ENCODE peak calls at places on chromosome 13, in four cellular contexts. M is SK-N-SH, W is WTC11, T is K562. U is an unnamed sample.

GRCh38 chr13:104809483-104809882 is 1726.0 kb downstream of the EFNB2 start:
- DNase-seq in M (no peak), W (no peak), T (no peak), U (no peak)

GRCh38 chr13:25844559-25845434 is 207.0 kb downstream of the SHISA2 start:
- DNase-seq in M (no peak), W (no peak), T (no peak), U (no peak)

GRCh38 chr13:100203696-100204367 is 114.9 kb downstream of the PCCA start:
- DNase-seq in M (no peak), W (no peak), T (no peak), U (no peak)

GRCh38 chr13:48491423-48492122 is 41.3 kb downstream of the RCBTB2 start:
- DNase-seq in M (no peak), W (no peak), T (no peak), U (no peak)

GRCh38 chr13:101708115-101708514 is 255.6 kb downstream of the ITGBL1 start:
- DNase-seq in M (no peak), W (no peak), T (no peak), U (no peak)

GRCh38 chr13:32650705-32651311 is 64.6 kb downstream of the PDS5B start:
- DNase-seq in M (peak), W (peak), T (peak), U (peak)

GRCh38 chr13:72527333-72527732 is 200.1 kb downstream of the MZT1 start:
- DNase-seq in M (no peak), W (no peak), T (no peak), U (no peak)

GRCh38 chr13:100512422-100512821 is 76.2 kb downstream of the GGACT start:
- DNase-seq in M (no peak), W (no peak), T (no peak), U (no peak)

GRCh38 chr13:68588623-68589022 is 1358.5 kb upstream of the PCDH9 start:
- DNase-seq in M (no peak), W (no peak), T (peak), U (peak)

GRCh38 chr13:101297794-101298193 is 118.5 kb downstream of the NALCN start:
- DNase-seq in M (no peak), W (no peak), T (no peak), U (no peak)

GRCh38 chr13:69619651-69620050 is 488.0 kb upstream of the ATXN8OS start:
- DNase-seq in M (no peak), W (no peak), T (no peak), U (no peak)

GRCh38 chr13:74424455-74424854 is 290.3 kb upstream of the KLF12 start:
- DNase-seq in M (no peak), W (no peak), T (no peak), U (no peak)

GRCh38 chr13:111210488-111210887 is 95.4 kb downstream of the ARHGEF7 start:
- DNase-seq in M (no peak), W (no peak), T (no peak), U (no peak)

GRCh38 chr13:104327217-104327616 is 1261.0 kb upstream of the SLC10A2 start:
- DNase-seq in M (no peak), W (no peak), T (no peak), U (no peak)

GRCh38 chr13:48949566-48950506 is 25.9 kb upstream of the FNDC3A start:
- DNase-seq in M (peak), W (no peak), T (no peak), U (no peak)

GRCh38 chr13:74868044-74868443 is 613.9 kb downstream of the TBC1D4 start:
- DNase-seq in M (no peak), W (no peak), T (no peak), U (no peak)

GRCh38 chr13:58712191-58712590 is 1080.6 kb downstream of the PCDH17 start:
- DNase-seq in M (no peak), W (peak), T (no peak), U (no peak)

GRCh38 chr13:52862358-52863206 is 14.1 kb upstream of the PCDH8 start:
- DNase-seq in M (peak), W (peak), T (peak), U (no peak)

GRCh38 chr13:24822640-24823039 is 58.7 kb downstream of the RNF17 start:
- DNase-seq in M (no peak), W (no peak), T (no peak), U (peak)

GRCh38 chr13:23754506-23754905 is 134.7 kb downstream of the MIPEP start:
- DNase-seq in M (no peak), W (no peak), T (no peak), U (no peak)

GRCh38 chr13:66359393-66359792 is 870.7 kb downstream of the PCDH9 start:
- DNase-seq in M (no peak), W (no peak), T (no peak), U (no peak)

GRCh38 chr13:30165791-30166190 is 141.6 kb downstream of the KATNAL1 start:
- DNase-seq in M (no peak), W (no peak), T (no peak), U (no peak)

GRCh38 chr13:92807343-92807742 is 419.3 kb upstream of the GPC6 start:
- DNase-seq in M (no peak), W (no peak), T (no peak), U (no peak)

GRCh38 chr13:48158915-48159314 is 64.0 kb upstream of the MED4 start:
- DNase-seq in M (no peak), W (no peak), T (no peak), U (no peak)

GRCh38 chr13:73136776-73137175 is 78.0 kb downstream of the KLF5 start:
- DNase-seq in M (no peak), W (no peak), T (no peak), U (no peak)

GRCh38 chr13:52850396-52851152 is 2.1 kb upstream of the PCDH8 start:
- DNase-seq in M (peak), W (peak), T (peak), U (no peak)

GRCh38 chr13:33665776-33666175 is 152.2 kb upstream of the RFC3 start:
- DNase-seq in M (no peak), W (no peak), T (no peak), U (no peak)

GRCh38 chr13:30305456-30305855 is 1.9 kb downstream of the KATNAL1 start:
- DNase-seq in M (no peak), W (no peak), T (no peak), U (no peak)

GRCh38 chr13:23963184-23963931 is 66.1 kb upstream of the C1QTNF9B start:
- DNase-seq in M (no peak), W (no peak), T (no peak), U (no peak)

GRCh38 chr13:31209172-31209818 is 9.5 kb downstream of the B3GLCT start:
- DNase-seq in M (peak), W (no peak), T (no peak), U (no peak)

GRCh38 chr13:62767473-62767872 is 1351.8 kb upstream of the PCDH20 start:
- DNase-seq in M (no peak), W (no peak), T (no peak), U (no peak)

GRCh38 chr13:60019119-60019993 is 144.4 kb downstream of the DIAPH3 start:
- DNase-seq in M (no peak), W (no peak), T (no peak), U (peak)

GRCh38 chr13:42211704-42212103 is 60.2 kb upstream of the AKAP11 start:
- DNase-seq in M (no peak), W (no peak), T (no peak), U (no peak)

GRCh38 chr13:91381371-91381770 is 17.1 kb upstream of the GPC5 start:
- DNase-seq in M (peak), W (no peak), T (peak), U (no peak)

DNA sequence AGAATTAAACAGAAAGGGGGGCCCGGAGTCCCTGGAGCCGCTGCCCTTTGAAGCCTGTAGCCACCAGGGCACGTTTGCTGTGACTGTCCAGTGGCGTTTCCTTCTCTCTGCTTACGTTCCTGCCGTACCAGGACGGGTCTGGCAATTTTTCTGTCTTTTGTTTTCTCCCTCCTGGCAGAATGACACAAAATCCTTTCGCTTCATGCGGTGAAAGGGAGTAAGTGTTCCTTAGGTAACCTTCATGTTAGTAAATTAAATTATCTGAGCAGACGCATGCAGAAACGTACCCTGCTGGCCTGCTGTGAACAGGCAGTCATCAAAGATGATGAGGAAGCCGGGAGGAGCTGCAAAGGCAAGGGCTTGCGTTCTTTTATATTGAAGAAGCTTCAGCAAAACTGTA is 299.3 kb upstream of the ARGLU1 start:
- DNase-seq in M (peak), W (no peak), T (no peak), U (no peak)
- TF ChIP-seq USF1 in M (no peak), W (no peak), T (no peak), U (no peak)

GRCh38 chr13:99200433-99201167 is at the start of gene UBAC2:
- DNase-seq in M (peak), W (peak), T (peak), U (peak)

GRCh38 chr13:99196466-99197256 is 4.0 kb upstream of the UBAC2 start:
- DNase-seq in M (no peak), W (no peak), T (no peak), U (no peak)

GRCh38 chr13:99197257-99197651 is 3.4 kb upstream of the UBAC2 start:
- DNase-seq in M (no peak), W (no peak), T (no peak), U (no peak)

GRCh38 chr13:99198630-99199029 is 2.0 kb upstream of the UBAC2 start:
- DNase-seq in M (no peak), W (no peak), T (no peak), U (no peak)

GRCh38 chr13:99199541-99200432 is 867 bp upstream of the UBAC2 start:
- DNase-seq in M (no peak), W (no peak), T (no peak), U (no peak)
- TF ChIP-seq USF1 in M (no peak), W (no peak), T (no peak), U (no peak)

GRCh38 chr13:45678282-45678681 is 23.8 kb upstream of the CBY2 start:
- DNase-seq in M (no peak), W (no peak), T (no peak), U (no peak)

GRCh38 chr13:45670481-45670880 is 31.6 kb upstream of the CBY2 start:
- DNase-seq in M (no peak), W (no peak), T (no peak), U (no peak)

DNA sequence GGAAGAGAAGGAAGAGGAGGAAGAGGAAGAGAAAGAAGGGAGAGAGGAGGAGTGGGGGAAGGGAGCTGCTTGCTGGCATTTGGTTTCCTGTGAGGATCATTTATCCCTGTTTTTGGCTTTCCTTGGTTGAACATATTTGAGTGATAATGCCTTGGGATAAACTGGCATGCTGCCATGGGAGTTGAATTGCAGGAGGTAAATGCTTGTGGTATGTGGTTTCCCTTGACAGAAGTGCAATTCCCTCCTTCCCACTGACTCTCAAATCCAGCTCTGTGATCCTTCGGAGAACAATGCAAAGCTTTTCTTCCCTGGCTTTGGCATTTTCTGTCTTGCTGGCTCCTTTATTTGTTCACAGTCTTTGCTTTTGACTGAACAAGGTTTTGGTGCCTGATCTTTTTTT is 27.2 kb upstream of the CBY2 start:
- DNase-seq in M (peak), W (no peak), T (no peak), U (no peak)
- TF ChIP-seq USF1 in M (no peak), W (no peak), T (no peak), U (no peak)

DNA sequence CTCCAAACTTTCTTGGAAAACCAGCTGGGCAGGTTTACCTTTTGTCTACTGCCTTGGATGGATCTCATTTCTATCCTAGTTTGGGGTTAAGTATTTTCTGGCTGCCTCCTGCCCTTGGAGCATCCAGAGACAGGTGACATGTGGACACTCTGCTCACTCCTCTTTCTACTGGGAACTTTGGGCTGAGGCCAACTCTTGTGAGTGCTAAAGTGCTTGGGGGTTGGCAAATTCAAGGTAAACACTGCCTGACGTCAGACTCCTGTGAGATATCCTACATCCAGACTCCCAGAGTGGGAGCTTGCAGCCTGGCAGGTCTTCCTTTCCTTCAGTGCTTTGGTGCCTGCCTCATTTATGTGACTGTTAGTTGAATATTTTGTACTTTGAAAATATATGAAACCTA is 388.1 kb downstream of the KCNRG start:
- DNase-seq in M (no peak), W (no peak), T (no peak), U (no peak)
- TF ChIP-seq USF1 in M (no peak), W (no peak), T (no peak), U (no peak)

DNA sequence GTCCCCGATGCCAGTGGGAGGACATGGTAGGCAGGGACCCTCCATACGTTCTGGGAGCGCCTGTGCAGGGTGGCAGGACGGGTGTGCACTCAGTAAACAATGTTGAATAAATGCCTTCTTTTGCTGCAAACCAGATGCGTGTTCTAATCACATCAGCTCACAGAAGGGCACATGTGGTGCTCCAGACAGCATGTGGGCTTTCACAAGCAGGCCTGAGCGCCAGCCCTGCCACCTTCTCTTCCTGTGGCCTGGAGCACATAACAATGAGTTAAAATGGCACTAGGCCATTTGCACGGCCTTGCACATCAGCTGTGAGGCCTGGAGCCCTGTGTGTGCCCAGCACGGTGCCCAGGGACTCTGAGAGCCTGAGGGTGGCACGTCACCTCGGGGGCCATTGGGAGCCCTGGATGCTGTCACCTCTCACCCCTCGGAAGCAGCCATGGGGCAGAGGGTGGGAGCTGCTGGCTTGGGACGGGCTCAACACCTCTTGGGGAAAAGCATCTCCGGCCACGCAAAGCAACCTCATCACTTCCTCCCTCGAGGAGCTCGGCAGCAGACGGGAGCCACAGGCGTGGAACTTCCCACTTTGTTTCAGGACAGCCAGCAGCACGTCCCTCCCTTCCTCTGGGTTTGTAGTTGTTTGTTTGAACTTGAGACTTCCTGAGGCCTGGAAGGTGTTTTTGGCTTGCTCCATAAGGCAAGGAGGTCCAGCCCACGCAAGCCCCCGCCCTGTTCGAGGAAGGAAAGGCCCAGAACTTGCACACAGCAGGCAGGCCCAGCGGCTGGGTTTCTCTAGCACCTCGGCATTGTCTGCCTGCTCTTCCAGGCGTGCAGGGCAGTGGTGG is 9.8 kb downstream of the MCF2L start:
- DNase-seq in M (peak), W (no peak), T (no peak), U (no peak)
- TF ChIP-seq USF1 in M (no peak), W (no peak), T (no peak), U (no peak)

GRCh38 chr13:28755546-28755870 is 36.7 kb upstream of the SLC46A3 start:
- DNase-seq in M (no peak), W (no peak), T (no peak), U (no peak)
- TF ChIP-seq USF1 in M (no peak), W (no peak), T (no peak), U (no peak)

DNA sequence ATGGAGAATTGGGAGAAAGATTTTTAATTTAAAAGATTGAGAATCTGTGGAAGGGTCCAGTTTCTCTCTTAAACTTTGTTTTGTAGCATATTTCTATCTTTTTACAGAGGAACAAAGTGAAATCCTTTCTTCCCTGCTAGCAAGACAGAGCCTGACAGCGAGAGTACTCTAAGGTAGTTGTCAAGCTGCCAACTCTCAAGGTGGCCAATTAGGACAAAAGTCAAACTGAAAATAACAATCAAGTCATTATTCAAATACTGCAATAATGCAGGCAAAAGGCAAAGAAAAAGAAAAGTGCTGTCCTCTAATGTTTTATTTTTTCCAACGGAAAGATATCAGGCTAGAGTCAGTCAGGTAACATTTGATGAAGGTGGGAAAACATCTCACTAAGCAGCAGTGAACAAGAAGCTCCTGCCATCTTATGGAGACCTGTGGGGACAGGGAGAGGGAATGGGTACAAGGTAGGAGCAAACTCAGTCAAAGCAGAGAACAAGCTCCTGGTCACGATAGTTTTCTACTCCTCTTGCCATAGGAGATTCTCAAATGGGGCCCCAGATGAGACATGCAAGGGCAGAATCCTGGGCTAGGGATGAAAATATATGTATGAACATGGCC is 801.9 kb upstream of the SLITRK1 start:
- DNase-seq in M (no peak), W (no peak), T (no peak), U (no peak)
- TF ChIP-seq USF1 in M (no peak), W (no peak), T (no peak), U (no peak)

GRCh38 chr13:80312967-80313366 is 28.0 kb downstream of the SPRY2 start:
- DNase-seq in M (no peak), W (no peak), T (no peak), U (no peak)

GRCh38 chr13:80309926-80310325 is 31.0 kb downstream of the SPRY2 start:
- DNase-seq in M (no peak), W (no peak), T (no peak), U (no peak)

GRCh38 chr13:80314711-80315505 is 26.0 kb downstream of the SPRY2 start:
- DNase-seq in M (no peak), W (no peak), T (no peak), U (no peak)

GRCh38 chr13:80312012-80312704 is 28.8 kb downstream of the SPRY2 start:
- DNase-seq in M (no peak), W (no peak), T (no peak), U (no peak)

DNA sequence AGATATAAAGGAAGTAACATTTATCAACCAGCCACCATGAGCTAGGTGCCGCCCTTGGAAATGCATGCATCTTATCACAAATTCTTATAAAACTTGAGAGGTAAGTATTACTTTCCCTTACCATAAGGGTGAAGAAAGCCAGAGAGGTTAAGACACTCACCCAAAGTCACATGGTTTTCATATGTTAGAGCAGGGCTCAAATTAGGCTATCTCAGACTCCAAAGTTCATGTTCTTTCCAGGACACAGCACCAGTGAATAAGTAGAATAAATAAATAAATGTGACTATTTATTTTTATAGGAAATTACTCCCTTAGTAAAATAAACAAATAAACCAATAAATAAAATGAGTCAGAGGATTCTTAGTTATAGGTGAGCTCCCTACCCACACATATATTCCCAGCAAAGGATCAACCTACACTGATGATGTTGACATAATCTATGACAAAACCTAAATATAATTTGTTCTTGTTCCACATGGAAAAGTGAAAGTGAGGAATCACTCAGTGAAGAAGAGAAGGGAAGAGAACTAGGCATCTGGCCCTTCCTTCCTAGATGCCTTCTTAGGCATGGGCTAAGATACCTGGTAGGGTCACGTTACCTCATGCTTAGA is 27.2 kb downstream of the SPRY2 start:
- DNase-seq in M (no peak), W (no peak), T (no peak), U (no peak)
- TF ChIP-seq USF1 in M (no peak), W (no peak), T (no peak), U (no peak)

DNA sequence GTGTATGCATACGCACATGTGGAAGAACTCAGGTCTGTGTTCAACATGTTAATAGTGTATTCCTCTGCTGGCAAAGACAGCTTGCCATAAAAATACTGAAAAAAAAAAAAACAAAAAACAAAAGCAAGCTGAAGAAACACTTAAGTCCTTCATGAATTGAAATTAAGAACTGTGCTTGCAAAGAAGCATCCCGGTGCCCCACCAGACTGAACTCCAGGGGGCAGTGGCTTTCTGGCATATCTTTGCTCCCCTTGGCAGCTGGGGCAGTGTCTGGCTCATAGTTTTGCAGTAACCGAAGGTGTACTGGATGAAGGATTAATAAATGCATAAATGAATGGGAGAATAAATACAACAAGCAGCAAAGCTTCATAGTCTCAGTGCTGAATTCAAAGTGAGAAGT is 187.6 kb downstream of the LHFPL6 start:
- DNase-seq in M (peak), W (peak), T (no peak), U (no peak)
- TF ChIP-seq USF1 in M (no peak), W (no peak), T (no peak), U (no peak)

U was measured in GM12878.